ENCODE peak calls at places on chromosomes 4 and X, in four cellular contexts. O, P, Y and U are unnamed samples.

GRCh38 chr4:8127051-8127798 is 31.4 kb downstream of the ABLIM2 start:
- DNase-seq in O (no peak), P (no peak), Y (no peak), U (no peak)

GRCh38 chr4:55834086-55834795 is 14.7 kb downstream of the EXOC1L start:
- DNase-seq in O (no peak), P (no peak), Y (no peak), U (no peak)

GRCh38 chr4:2402053-2402452 is 16.4 kb downstream of the ZFYVE28 start:
- DNase-seq in O (peak), P (peak), Y (no peak), U (peak)

GRCh38 chrX:1031521-1032430 is 180.7 kb downstream of the CRLF2 start:
- DNase-seq in O (no peak), P (peak), Y (no peak), U (no peak)

GRCh38 chr4:33746979-33747378 is 2497.3 kb downstream of the ARAP2 start:
- DNase-seq in O (no peak), P (no peak), Y (no peak), U (no peak)

GRCh38 chrX:68387786-68388185 is 45.5 kb downstream of the OPHN1 start:
- DNase-seq in O (no peak), P (no peak), Y (no peak), U (no peak)

GRCh38 chrX:23820235-23820782 is 37.3 kb downstream of the SAT1 start:
- DNase-seq in O (no peak), P (no peak), Y (no peak), U (no peak)

GRCh38 chr4:1041936-1042330 is 30.5 kb downstream of the FGFRL1 start:
- DNase-seq in O (no peak), P (no peak), Y (no peak), U (peak)

GRCh38 chrX:1545776-1546408 is 8.9 kb upstream of the P2RY8 start:
- DNase-seq in O (no peak), P (no peak), Y (no peak), U (no peak)

GRCh38 chrX:65932173-65933084 is 107.5 kb downstream of the VSIG4 start:
- DNase-seq in O (no peak), P (no peak), Y (peak), U (no peak)
- TF ChIP-seq CTCF in O (no peak), P (no peak), Y (no peak), U (no peak)

GRCh38 chrX:93594780-93595179 is 78.6 kb downstream of the NAP1L3 start:
- DNase-seq in O (no peak), P (no peak), Y (no peak), U (no peak)

GRCh38 chrX:93585661-93586060 is 87.7 kb downstream of the NAP1L3 start:
- DNase-seq in O (no peak), P (no peak), Y (peak), U (no peak)

GRCh38 chrX:93591398-93591797 is 82.0 kb downstream of the NAP1L3 start:
- DNase-seq in O (no peak), P (no peak), Y (no peak), U (no peak)
- TF ChIP-seq CTCF in O (no peak), P (no peak), Y (no peak), U (no peak)

DNA sequence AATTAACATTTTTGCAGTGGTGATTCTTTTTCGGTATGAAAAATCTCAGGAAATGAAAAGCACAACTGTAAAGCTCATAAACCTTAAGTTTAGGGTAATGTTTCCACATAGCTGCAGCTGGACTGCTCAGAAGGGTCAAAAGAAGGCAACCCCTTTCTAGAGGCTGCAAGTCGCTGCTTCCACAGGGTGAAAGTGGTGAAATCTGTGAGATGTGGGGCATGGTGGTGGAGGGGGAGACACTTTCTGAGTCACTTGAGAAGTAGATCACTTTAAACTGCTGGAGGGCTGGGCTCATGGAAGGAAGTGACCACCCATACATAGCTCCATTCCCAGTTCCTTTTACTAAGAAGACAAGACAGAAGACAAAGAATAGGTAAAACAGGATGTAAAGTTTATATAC is 8.7 kb downstream of the SFRP2 start:
- DNase-seq in O (no peak), P (no peak), Y (no peak), U (no peak)
- TF ChIP-seq CTCF in O (no peak), P (no peak), Y (no peak), U (no peak)

DNA sequence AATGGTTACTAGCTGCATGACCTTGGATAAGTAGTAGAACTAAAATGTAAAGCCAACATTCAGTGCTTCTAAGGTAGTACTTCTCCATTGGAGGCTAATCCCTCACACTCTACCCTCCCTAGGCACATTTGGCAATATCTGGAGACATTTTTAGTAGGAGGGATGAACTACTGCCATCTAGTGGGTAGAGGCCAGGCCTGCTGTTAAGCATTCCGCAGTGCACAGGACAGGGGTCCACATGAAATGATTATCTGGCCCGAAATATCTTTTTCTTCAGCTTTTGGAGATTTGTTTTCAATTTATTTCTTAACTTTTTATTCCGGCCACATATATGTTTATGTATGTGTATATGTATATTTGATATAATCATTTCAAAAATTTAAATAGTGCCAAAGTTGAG is 36.0 kb upstream of the SPANXC start:
- DNase-seq in O (no peak), P (no peak), Y (peak), U (no peak)
- TF ChIP-seq CTCF in O (no peak), P (peak), Y (peak), U (peak)